ENCODE peak calls at places on chromosomes 6 and 20, in eight cellular contexts. H is transverse colon; M is uterus; R is OCI-LY7; F is RWPE2; T is CD8-positive, alpha-beta T cell; K is esophagus squamous epithelium; N is GM23338. D is an unnamed sample.

GRCh38 chr6:152091851-152092341 is 284.4 kb downstream of the ESR1 start:
- DNase-seq in H (no peak), M (no peak), R (no peak), F (no peak), T (no peak), K (no peak), N (no peak), D (no peak)

GRCh38 chr6:119495230-119495683 is 145.7 kb upstream of the MAN1A1 start:
- DNase-seq in H (peak; percentile 46), M (no peak), R (no peak), F (no peak), T (no peak), K (no peak), N (no peak), D (no peak)

GRCh38 chr6:48061630-48062029 is 49.4 kb downstream of the PTCHD4 start:
- DNase-seq in H (no peak), M (no peak), R (no peak), F (no peak), T (no peak), K (no peak), N (no peak), D (peak; percentile 25)

GRCh38 chr20:21424846-21425245 is 27.5 kb upstream of the NKX2-4 start:
- DNase-seq in H (no peak), M (no peak), R (no peak), F (no peak), T (no peak), K (no peak), N (no peak), D (no peak)

GRCh38 chr6:2951723-2952122 is 19.6 kb downstream of the SERPINB6 start:
- DNase-seq in H (no peak), M (no peak), R (no peak), F (no peak), T (no peak), K (no peak), N (peak; percentile 35), D (no peak)

GRCh38 chr6:27986928-27987725 is 30.1 kb downstream of the OR2B6 start:
- DNase-seq in H (no peak), M (no peak), R (no peak), F (no peak), T (no peak), K (no peak), N (no peak), D (no peak)

GRCh38 chr20:45087814-45088213 is 13.1 kb downstream of the KCNS1 start:
- DNase-seq in H (no peak), M (no peak), R (no peak), F (no peak), T (no peak), K (no peak), N (no peak), D (no peak)

GRCh38 chr20:60695223-60695622 is 556.8 kb upstream of the CDH4 start:
- DNase-seq in H (no peak), M (no peak), R (no peak), F (no peak), T (no peak), K (no peak), N (no peak), D (no peak)

GRCh38 chr20:19682249-19682648 is 75.8 kb upstream of the RIN2 start:
- DNase-seq in H (no peak), M (no peak), R (no peak), F (no peak), T (no peak), K (no peak), N (no peak), D (no peak)

GRCh38 chr6:139240161-139241010 is 51.4 kb downstream of the TXLNB start:
- DNase-seq in H (peak; percentile 65), M (no peak), R (no peak), F (no peak), T (no peak), K (no peak), N (no peak), D (peak; percentile 19)

GRCh38 chr6:99285881-99286280 is 63.6 kb downstream of the FAXC start:
- DNase-seq in H (no peak), M (no peak), R (no peak), F (no peak), T (no peak), K (no peak), N (no peak), D (no peak)

GRCh38 chr6:53790886-53791285 is 3.9 kb upstream of the LRRC1 start:
- DNase-seq in H (no peak), M (no peak), R (no peak), F (no peak), T (no peak), K (no peak), N (no peak), D (no peak)

GRCh38 chr20:63825331-63826118 is 5.5 kb downstream of the ZBTB46 start:
- DNase-seq in H (no peak), M (no peak), R (no peak), F (peak; percentile 81), T (no peak), K (no peak), N (no peak), D (no peak)

GRCh38 chr6:14059791-14060436 is 57.7 kb upstream of the CD83 start:
- DNase-seq in H (no peak), M (no peak), R (no peak), F (peak; percentile 89), T (no peak), K (no peak), N (no peak), D (no peak)

GRCh38 chr6:89409461-89410035 is 2.5 kb downstream of the RRAGD start:
- DNase-seq in H (no peak), M (no peak), R (no peak), F (no peak), T (no peak), K (no peak), N (peak; percentile 49), D (no peak)
- H3K27ac ChIP-seq in H (no peak overlapping the region), M (no peak overlapping the region), R (no peak overlapping the region), F (no peak overlapping the region), T (no peak overlapping the region), K (no peak overlapping the region), N (no peak overlapping the region), D (no peak overlapping the region)

DNA sequence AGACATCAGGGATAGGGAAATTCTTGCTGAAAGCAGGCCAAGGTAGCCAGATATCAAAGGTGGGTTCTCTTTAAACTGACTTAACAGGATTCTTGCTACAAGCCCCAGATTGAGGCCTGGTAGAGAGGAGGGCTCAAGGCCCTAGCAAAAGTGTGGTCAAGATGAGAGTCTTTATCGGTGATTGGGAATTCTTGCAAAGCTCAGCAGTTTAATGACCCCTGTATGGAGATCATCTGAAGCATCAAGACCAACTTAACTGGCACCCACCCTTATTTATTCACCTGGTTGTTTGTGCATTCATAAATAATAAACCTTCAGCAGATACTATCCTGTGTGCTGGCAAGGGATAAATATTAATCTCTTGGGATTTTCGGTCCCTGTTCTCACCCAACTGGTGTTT is 6.3 kb downstream of the FAM120B start:
- DNase-seq in H (no peak), M (no peak), R (no peak), F (no peak), T (no peak), K (no peak), N (no peak), D (no peak)
- H3K4me1 ChIP-seq in H (peaks cover 8% of the 10 kb centered on the region), M (no peaks in the 10 kb centered on the region), R (peaks cover 14% of the 10 kb centered on the region), F (peaks cover 13% of the 10 kb centered on the region), T (peaks cover 30% of the 10 kb centered on the region), K (peaks cover 18% of the 10 kb centered on the region), N (no peaks in the 10 kb centered on the region), D (peaks cover 6% of the 10 kb centered on the region)

DNA sequence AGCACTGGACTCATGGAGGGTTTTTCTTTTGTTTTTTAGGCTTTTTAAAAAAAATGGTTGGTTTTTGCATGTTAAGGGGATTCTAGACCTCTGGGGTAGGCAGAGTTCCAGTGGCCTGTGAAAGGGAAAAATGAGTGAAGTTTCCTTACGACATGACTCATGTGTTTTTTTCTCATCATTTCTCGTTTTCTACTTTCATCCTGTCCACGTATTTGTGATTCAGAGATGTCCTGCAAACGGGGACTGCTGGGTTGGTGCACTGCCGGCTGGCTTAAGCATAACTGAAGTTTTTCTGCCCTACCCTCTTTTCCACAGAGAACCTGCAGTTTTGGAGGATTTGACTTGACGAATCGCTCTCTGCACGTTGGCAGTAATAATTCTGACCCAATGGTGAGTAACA is 182.3 kb downstream of the SASH1 start:
- DNase-seq in H (no peak), M (no peak), R (no peak), F (no peak), T (no peak), K (no peak), N (no peak), D (no peak)
- H3K27ac ChIP-seq in H (peak overlapping the region; percentile 75), M (peak overlapping the region; percentile 51), R (no peak overlapping the region), F (no peak overlapping the region), T (no peak overlapping the region), K (peak overlapping the region; percentile 58), N (no peak overlapping the region), D (no peak overlapping the region)

DNA sequence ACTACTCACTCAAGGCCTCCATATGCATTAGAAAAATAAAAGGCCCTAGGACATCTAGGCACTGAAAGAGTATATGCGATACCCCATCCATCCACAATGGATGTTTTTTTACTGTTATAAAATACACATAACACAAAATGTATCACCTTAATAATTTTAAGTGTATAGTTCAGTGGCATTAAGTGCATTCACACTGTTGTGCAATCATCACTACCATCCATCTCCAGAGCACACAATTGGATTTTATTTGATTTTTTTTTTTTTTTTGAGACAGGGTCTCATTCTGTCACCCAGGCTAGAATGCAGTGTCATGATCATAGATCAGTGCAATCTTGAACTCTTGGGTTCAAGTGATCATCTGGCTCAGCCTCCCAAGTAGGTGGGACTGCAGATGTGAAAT is 2.8 kb downstream of the MDC1 start:
- DNase-seq in H (no peak), M (no peak), R (no peak), F (no peak), T (no peak), K (no peak), N (no peak), D (no peak)
- H3K4me1 ChIP-seq in H (peaks cover 17% of the 10 kb centered on the region), M (no peaks in the 10 kb centered on the region), R (peaks cover 48% of the 10 kb centered on the region), F (peaks cover 19% of the 10 kb centered on the region), T (peaks cover 10% of the 10 kb centered on the region), K (peaks cover 24% of the 10 kb centered on the region), N (peaks cover 7% of the 10 kb centered on the region), D (peaks cover 17% of the 10 kb centered on the region)

GRCh38 chr6:16746812-16747211 is 14.4 kb downstream of the ATXN1 start:
- DNase-seq in H (no peak), M (no peak), R (no peak), F (no peak), T (no peak), K (no peak), N (no peak), D (no peak)
- H3K27ac ChIP-seq in H (peak overlapping the region; percentile 69), M (peak overlapping the region; percentile 47), R (no peak overlapping the region), F (no peak overlapping the region), T (no peak overlapping the region), K (peak overlapping the region; percentile 68), N (no peak overlapping the region), D (peak overlapping the region; percentile 3)